ENCODE peak calls at places on chromosomes 7 and 10, in eight cellular contexts. P is mucosa of gallbladder; U is stimulated activated CD8-positive, alpha-beta memory T cell treated with anti-CD3 and anti-CD28 coated beads, Interleukin-15, amount 100 ng/mL, for 24 hours; R is NCI-H1092 treated with DMSO at 0.1 percent for 48 hours; A is left ventricle myocardium superior; T is skeletal muscle cell; V is iPS DF 6.9; L is sigmoid colon. G is an unnamed sample.

GRCh38 chr10:130713731-130714130 is 577.5 kb downstream of the GLRX3 start:
- DNase-seq in P (no peak), U (no peak), R (no peak), A (no peak), T (no peak), V (no peak), L (no peak), G (no peak)

GRCh38 chr10:33291053-33291592 is 43.3 kb downstream of the NRP1 start:
- DNase-seq in P (no peak), U (no peak), R (no peak), A (no peak), T (peak; percentile 55), V (no peak), L (no peak), G (no peak)

GRCh38 chr7:98831641-98832221 is 38.1 kb downstream of the TMEM130 start:
- DNase-seq in P (no peak), U (peak; percentile 19), R (no peak), A (no peak), T (no peak), V (no peak), L (no peak), G (no peak)

GRCh38 chr10:103057980-103058568 is 135.0 kb downstream of the NT5C2 start:
- DNase-seq in P (no peak), U (no peak), R (no peak), A (no peak), T (no peak), V (no peak), L (no peak), G (no peak)

GRCh38 chr10:60286436-60287023 is 103.1 kb downstream of the ANK3 start:
- DNase-seq in P (no peak), U (no peak), R (no peak), A (no peak), T (no peak), V (no peak), L (no peak), G (no peak)

GRCh38 chr10:132360766-132361447 is 28.9 kb downstream of the LRRC27 start:
- DNase-seq in P (no peak), U (peak; percentile 11), R (no peak), A (peak; percentile 54), T (no peak), V (no peak), L (peak; percentile 64), G (no peak)

GRCh38 chr10:104260775-104261115 is 6.1 kb downstream of the GSTO1 start:
- DNase-seq in P (no peak), U (no peak), R (no peak), A (no peak), T (peak; percentile 52), V (no peak), L (no peak), G (no peak)

GRCh38 chr7:29871787-29872398 is 65.6 kb downstream of the WIPF3 start:
- DNase-seq in P (no peak), U (no peak), R (no peak), A (no peak), T (peak; percentile 52), V (no peak), L (no peak), G (no peak)

GRCh38 chr7:27242580-27243339 is at the start of gene EVX1:
- DNase-seq in P (no peak), U (no peak), R (peak; percentile 44), A (no peak), T (no peak), V (no peak), L (no peak), G (no peak)

GRCh38 chr7:23394828-23395227 is 75.5 kb downstream of the IGF2BP3 start:
- DNase-seq in P (no peak), U (no peak), R (peak; percentile 83), A (no peak), T (no peak), V (no peak), L (no peak), G (no peak)

GRCh38 chr10:91592282-91593020 is 40.4 kb downstream of the PPP1R3C start:
- DNase-seq in P (no peak), U (no peak), R (no peak), A (peak; percentile 32), T (no peak), V (no peak), L (no peak), G (no peak)

GRCh38 chr10:131891196-131891928 is 9.4 kb upstream of the PPP2R2D start:
- DNase-seq in P (no peak), U (no peak), R (no peak), A (no peak), T (no peak), V (no peak), L (no peak), G (peak; percentile 52)

GRCh38 chr7:92306153-92306552 is 60.4 kb downstream of the ANKIB1 start:
- DNase-seq in P (no peak), U (no peak), R (no peak), A (no peak), T (no peak), V (no peak), L (no peak), G (no peak)

GRCh38 chr7:66430164-66430545 is 198.5 kb upstream of the KCTD7 start:
- DNase-seq in P (no peak), U (no peak), R (no peak), A (no peak), T (no peak), V (no peak), L (no peak), G (no peak)

GRCh38 chr7:99008921-99009530 is 130.7 kb downstream of the TRRAP start:
- DNase-seq in P (no peak), U (no peak), R (no peak), A (no peak), T (no peak), V (no peak), L (no peak), G (no peak)

GRCh38 chr7:76023002-76023401 is 24.8 kb downstream of the STYXL1 start:
- DNase-seq in P (no peak), U (no peak), R (no peak), A (no peak), T (no peak), V (no peak), L (no peak), G (no peak)

GRCh38 chr7:41698726-41699125 is 4.2 kb downstream of the INHBA start:
- DNase-seq in P (no peak), U (no peak), R (no peak), A (no peak), T (no peak), V (no peak), L (no peak), G (no peak)

GRCh38 chr10:14952851-14953451 is 945 bp downstream of the DCLRE1C start:
- DNase-seq in P (no peak), U (no peak), R (no peak), A (no peak), T (no peak), V (no peak), L (no peak), G (no peak)

GRCh38 chr10:2928219-2928840 is 139.0 kb upstream of the PFKP start:
- DNase-seq in P (peak; percentile 75), U (peak; percentile 52), R (peak; percentile 77), A (peak; percentile 66), T (no peak), V (peak; percentile 80), L (peak; percentile 72), G (no peak)

GRCh38 chr10:51879238-51879637 is 179.8 kb upstream of the CSTF2T start:
- DNase-seq in P (no peak), U (no peak), R (no peak), A (no peak), T (peak; percentile 100), V (no peak), L (peak; percentile 67), G (no peak)

GRCh38 chr7:137480824-137481365 is 137.4 kb upstream of the PTN start:
- DNase-seq in P (no peak), U (no peak), R (no peak), A (no peak), T (peak; percentile 36), V (no peak), L (no peak), G (no peak)

GRCh38 chr10:114576132-114576487 is 82.0 kb downstream of the ABLIM1 start:
- DNase-seq in P (no peak), U (no peak), R (no peak), A (no peak), T (no peak), V (no peak), L (no peak), G (no peak)

GRCh38 chr7:324011-324410 is 34.0 kb downstream of the FOXL3 start:
- DNase-seq in P (no peak), U (no peak), R (no peak), A (no peak), T (no peak), V (no peak), L (no peak), G (peak; percentile 61)

GRCh38 chr7:158542651-158543400 is 44.8 kb downstream of the PTPRN2 start:
- DNase-seq in P (no peak), U (no peak), R (no peak), A (no peak), T (no peak), V (no peak), L (no peak), G (peak; percentile 55)

GRCh38 chr7:20598479-20599419 is 16.7 kb upstream of the ABCB5 start:
- DNase-seq in P (no peak), U (no peak), R (peak; percentile 80), A (no peak), T (no peak), V (peak; percentile 20), L (no peak), G (no peak)

GRCh38 chr7:142838461-142839213 is 16.2 kb upstream of the EPHB6 start:
- DNase-seq in P (no peak), U (no peak), R (no peak), A (no peak), T (no peak), V (no peak), L (no peak), G (no peak)

GRCh38 chr10:99560277-99561126 is 27.8 kb downstream of the NKX2-3 start:
- DNase-seq in P (peak; percentile 44), U (no peak), R (peak; percentile 58), A (no peak), T (no peak), V (no peak), L (peak; percentile 69), G (no peak)

GRCh38 chr7:155945670-155946325 is 133.5 kb upstream of the SHH start:
- DNase-seq in P (no peak), U (no peak), R (no peak), A (no peak), T (no peak), V (no peak), L (peak; percentile 19), G (no peak)

GRCh38 chr7:119996634-119997033 is 276.3 kb upstream of the KCND2 start:
- DNase-seq in P (no peak), U (no peak), R (no peak), A (no peak), T (no peak), V (no peak), L (no peak), G (no peak)

GRCh38 chr10:14660872-14661271 is 113.8 kb downstream of the FAM107B start:
- DNase-seq in P (no peak), U (no peak), R (no peak), A (no peak), T (no peak), V (no peak), L (no peak), G (no peak)

GRCh38 chr7:12322287-12322902 is 81.3 kb downstream of the VWDE start:
- DNase-seq in P (no peak), U (no peak), R (no peak), A (no peak), T (no peak), V (no peak), L (no peak), G (no peak)

GRCh38 chr7:20197837-20198236 is 19.3 kb downstream of the MACC1 start:
- DNase-seq in P (no peak), U (no peak), R (peak; percentile 41), A (no peak), T (no peak), V (no peak), L (no peak), G (no peak)

GRCh38 chr7:98242342-98242741 is 9.7 kb downstream of the TECPR1 start:
- DNase-seq in P (no peak), U (no peak), R (no peak), A (no peak), T (no peak), V (no peak), L (no peak), G (no peak)

GRCh38 chr10:11741608-11742007 is 574 bp upstream of the ECHDC3 start:
- DNase-seq in P (no peak), U (no peak), R (no peak), A (no peak), T (no peak), V (no peak), L (no peak), G (no peak)